ENCODE peak calls at places on chromosomes 1 and 21, in four cellular contexts. D is caudate nucleus, G is tibial artery, Y is breast epithelium. H is an unnamed sample.
A peak's percentile ranks its signal among the peaks of the same experiment; 100 is the strongest.

GRCh38 chr1:169759038-169759437 is 25.2 kb upstream of the SELE start:
- DNase-seq in D (no peak), G (no peak), Y (no peak), H (no peak)

GRCh38 chr21:17671733-17672132 is 59.0 kb upstream of the BTG3 start:
- DNase-seq in D (no peak), G (no peak), Y (no peak), H (no peak)

GRCh38 chr1:245016700-245017099 is 138.1 kb upstream of the KIF26B start:
- DNase-seq in D (no peak), G (no peak), Y (no peak), H (no peak)

GRCh38 chr1:54609301-54609921 is 13.9 kb downstream of the FAM151A start:
- DNase-seq in D (peak; percentile 24), G (no peak), Y (no peak), H (no peak)

GRCh38 chr1:151401125-151401788 is 1.9 kb downstream of the PSMB4 start:
- DNase-seq in D (no peak), G (no peak), Y (no peak), H (no peak)

GRCh38 chr1:107782192-107782845 is 182.7 kb downstream of the VAV3 start:
- DNase-seq in D (no peak), G (no peak), Y (no peak), H (peak; percentile 43)

GRCh38 chr1:55146781-55147180 is 68.4 kb downstream of the USP24 start:
- DNase-seq in D (no peak), G (no peak), Y (no peak), H (peak; percentile 37)

GRCh38 chr21:35437941-35438340 is 388.8 kb upstream of the RUNX1 start:
- DNase-seq in D (no peak), G (no peak), Y (no peak), H (no peak)

GRCh38 chr1:81967957-81968356 is 167.2 kb downstream of the ADGRL2 start:
- DNase-seq in D (no peak), G (no peak), Y (no peak), H (no peak)

GRCh38 chr1:201696217-201696761 is 132.7 kb upstream of the IPO9 start:
- DNase-seq in D (peak; percentile 67), G (peak; percentile 90), Y (peak; percentile 89), H (peak; percentile 83)

GRCh38 chr1:43828574-43828973 is 105.0 kb upstream of the ARTN start:
- DNase-seq in D (no peak), G (no peak), Y (no peak), H (no peak)

GRCh38 chr1:240693844-240694243 is 81.9 kb upstream of the GREM2 start:
- DNase-seq in D (no peak), G (no peak), Y (no peak), H (no peak)

GRCh38 chr1:1391225-1391624 is 7.9 kb downstream of the CCNL2 start:
- DNase-seq in D (no peak), G (no peak), Y (no peak), H (no peak)

GRCh38 chr1:156487862-156488261 is 12.7 kb downstream of the MEF2D start:
- DNase-seq in D (no peak), G (no peak), Y (no peak), H (no peak)

GRCh38 chr1:87916965-87917364 is 588.3 kb downstream of the LMO4 start:
- DNase-seq in D (no peak), G (no peak), Y (no peak), H (no peak)

GRCh38 chr1:6033986-6034749 is 11.5 kb upstream of the KCNAB2 start:
- DNase-seq in D (no peak), G (no peak), Y (no peak), H (no peak)

GRCh38 chr1:229557214-229557850 is 1.2 kb downstream of the ABCB10 start:
- DNase-seq in D (no peak), G (no peak), Y (no peak), H (no peak)

GRCh38 chr1:231215676-231216385 is 25.2 kb upstream of the GNPAT start:
- DNase-seq in D (no peak), G (no peak), Y (no peak), H (no peak)

GRCh38 chr21:24899138-24899537 is 708.1 kb downstream of the MRPL39 start:
- DNase-seq in D (no peak), G (no peak), Y (no peak), H (no peak)

GRCh38 chr1:190479028-190479427 is 1.4 kb upstream of the BRINP3 start:
- DNase-seq in D (no peak), G (no peak), Y (no peak), H (no peak)

GRCh38 chr1:39933956-39934941 is 20.7 kb upstream of the MFSD2A start:
- DNase-seq in D (peak; percentile 7), G (peak; percentile 89), Y (no peak), H (peak; percentile 80)

GRCh38 chr1:43308635-43309580 is 8.1 kb downstream of the TIE1 start:
- DNase-seq in D (no peak), G (no peak), Y (no peak), H (no peak)

GRCh38 chr1:225476100-225476511 is 48.3 kb upstream of the LBR start:
- DNase-seq in D (no peak), G (no peak), Y (no peak), H (no peak)

GRCh38 chr1:114093624-114094302 is 59.9 kb downstream of the SYT6 start:
- DNase-seq in D (no peak), G (no peak), Y (no peak), H (no peak)

GRCh38 chr1:117370509-117370908 is 3.3 kb downstream of the MAN1A2 start:
- DNase-seq in D (no peak), G (no peak), Y (no peak), H (no peak)

GRCh38 chr1:237220243-237220642 is 178.3 kb downstream of the RYR2 start:
- DNase-seq in D (no peak), G (no peak), Y (no peak), H (peak; percentile 53)

GRCh38 chr1:244010599-244011211 is 40.4 kb upstream of the ZBTB18 start:
- DNase-seq in D (no peak), G (no peak), Y (no peak), H (no peak)

GRCh38 chr1:117815926-117816325 is 113.5 kb downstream of the GDAP2 start:
- DNase-seq in D (no peak), G (no peak), Y (no peak), H (no peak)

GRCh38 chr1:202086579-202087350 is 36.0 kb upstream of the GPR37L1 start:
- DNase-seq in D (no peak), G (no peak), Y (peak; percentile 89), H (no peak)

GRCh38 chr1:56532359-56532696 is 47.0 kb downstream of the PLPP3 start:
- DNase-seq in D (no peak), G (no peak), Y (no peak), H (no peak)

GRCh38 chr1:161531986-161532875 is 7.9 kb downstream of the HSPA6 start:
- DNase-seq in D (no peak), G (no peak), Y (no peak), H (peak; percentile 39)

GRCh38 chr1:150917387-150917786 is 8.8 kb upstream of the SETDB1 start:
- DNase-seq in D (no peak), G (no peak), Y (no peak), H (no peak)

GRCh38 chr1:156126701-156127534 is 12.4 kb downstream of the LMNA start:
- DNase-seq in D (no peak), G (peak; percentile 63), Y (no peak), H (no peak)

GRCh38 chr1:43776043-43776761 is 68.9 kb downstream of the ST3GAL3 start:
- DNase-seq in D (no peak), G (no peak), Y (no peak), H (no peak)

GRCh38 chr21:31744162-31744800 is 12.4 kb upstream of the SCAF4 start:
- DNase-seq in D (no peak), G (no peak), Y (no peak), H (no peak)

GRCh38 chr1:242535986-242536385 is 11.5 kb upstream of the PLD5 start:
- DNase-seq in D (no peak), G (no peak), Y (no peak), H (no peak)

GRCh38 chr1:234934611-234935033 is 194.0 kb downstream of the TOMM20 start:
- DNase-seq in D (no peak), G (no peak), Y (no peak), H (no peak)

GRCh38 chr1:153343040-153343681 is 5.5 kb downstream of the PGLYRP4 start:
- DNase-seq in D (no peak), G (no peak), Y (no peak), H (no peak)

GRCh38 chr1:201597551-201598230 is 58.8 kb downstream of the NAV1 start:
- DNase-seq in D (no peak), G (no peak), Y (peak; percentile 78), H (peak; percentile 62)

GRCh38 chr1:159941867-159942560 is 3.4 kb downstream of the IGSF9 start:
- DNase-seq in D (no peak), G (no peak), Y (no peak), H (no peak)

GRCh38 chr1:192807968-192808587 is 761 bp upstream of the RGS2 start:
- DNase-seq in D (no peak), G (no peak), Y (no peak), H (no peak)
- H3K27ac ChIP-seq in D (peak overlapping the region; percentile 94), G (peak overlapping the region; percentile 84), Y (peak overlapping the region; percentile 91), H (peak overlapping the region; percentile 83)

DNA sequence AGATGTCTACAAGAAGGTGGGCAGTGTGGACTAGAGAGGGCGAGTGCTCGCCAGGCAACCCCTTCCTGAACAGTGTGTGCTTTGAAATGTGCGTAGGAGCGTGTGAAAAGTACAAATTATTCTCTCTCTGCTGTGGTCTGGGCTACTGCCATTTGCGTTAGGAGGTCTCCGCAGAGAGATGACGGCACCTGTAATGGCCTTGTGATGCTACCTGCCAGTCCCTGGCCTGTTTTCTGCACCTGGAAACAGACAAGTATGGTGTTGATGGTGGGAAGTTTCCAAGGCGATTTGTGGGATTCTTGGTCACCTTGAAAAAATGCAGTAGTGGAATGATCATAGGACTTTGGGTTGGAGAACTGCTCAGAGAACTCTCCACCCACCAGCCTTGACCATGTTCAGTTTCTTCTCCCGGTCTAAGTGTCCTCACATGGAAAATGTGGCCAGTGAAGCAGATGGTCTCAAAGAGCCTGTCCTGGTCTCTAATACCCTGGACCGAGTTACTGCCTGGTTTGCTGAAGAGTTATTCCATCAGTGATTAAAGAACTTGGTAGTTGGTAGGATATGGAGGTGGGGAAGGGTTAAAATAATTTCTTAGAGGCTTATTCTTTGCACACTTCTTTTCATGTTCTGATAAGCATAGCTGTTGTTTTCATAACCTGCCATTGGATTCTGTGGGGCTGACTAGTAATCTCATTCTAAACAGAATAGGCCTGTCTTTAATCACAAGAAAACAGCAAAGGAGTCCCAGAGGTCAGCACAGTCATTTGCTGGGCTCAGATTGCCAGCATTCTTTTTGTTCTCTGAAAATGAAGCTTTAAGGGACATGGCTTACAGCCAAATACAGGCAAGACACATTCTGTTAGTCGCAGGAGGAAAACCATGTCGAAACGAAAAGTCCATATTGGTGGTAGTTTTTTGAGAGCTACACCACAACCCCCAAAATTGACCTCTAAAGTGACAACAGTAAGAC is 74.7 kb downstream of the MRPS6 start:
- DNase-seq in D (no peak), G (no peak), Y (no peak), H (no peak)
- H3K27ac ChIP-seq in D (no peak overlapping the region), G (no peak overlapping the region), Y (peak overlapping the region; percentile 10), H (no peak overlapping the region)

GRCh38 chr1:47295579-47295978 is 18.4 kb downstream of the STIL start:
- DNase-seq in D (no peak), G (no peak), Y (no peak), H (no peak)
- H3K27ac ChIP-seq in D (no peak overlapping the region), G (no peak overlapping the region), Y (no peak overlapping the region), H (no peak overlapping the region)

DNA sequence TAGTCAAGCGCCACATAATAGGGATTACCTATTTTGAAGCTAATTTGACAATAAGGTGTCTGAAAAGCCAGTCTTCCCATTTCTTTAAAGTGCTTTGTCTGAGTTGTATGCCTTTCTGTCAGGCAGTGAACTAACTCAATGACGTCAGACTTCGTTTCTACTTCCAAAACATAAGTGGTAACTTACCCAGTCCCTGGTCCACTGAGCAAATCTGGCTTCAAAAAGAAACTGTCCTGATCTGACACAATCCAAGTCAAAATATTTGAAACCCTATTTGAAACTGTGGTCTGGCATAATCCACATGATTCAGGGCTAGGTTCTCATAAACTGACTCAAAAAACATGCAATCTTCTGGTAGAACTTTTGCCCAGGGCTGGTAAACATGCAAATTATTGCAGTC is 34.1 kb downstream of the DIRAS3 start:
- DNase-seq in D (no peak), G (no peak), Y (no peak), H (no peak)
- H3K27ac ChIP-seq in D (no peak overlapping the region), G (no peak overlapping the region), Y (no peak overlapping the region), H (no peak overlapping the region)

H was measured in heart left ventricle.